ENCODE peak calls at places on chromosome 2, in seven cellular contexts. M is HCEC 1CT; L is tibial nerve; H is WTC11; C is activated naive CD8-positive, alpha-beta T cell treated with anti-CD3 and anti-CD28 coated beads for 36 hours; J is AG10803; N is heart left ventricle. S is an unnamed sample.

GRCh38 chr2:158969717-158970521 is 1.5 kb downstream of the TANC1 start:
- DNase-seq in M (no peak), L (no peak), H (peak), C (peak), J (peak), N (peak), S (peak)

GRCh38 chr2:128309341-128310093 is 9.2 kb downstream of the HS6ST1 start:
- DNase-seq in M (no peak), L (no peak), H (no peak), C (no peak), J (peak), N (peak), S (peak)

GRCh38 chr2:19048593-19049264 is 309.7 kb downstream of the OSR1 start:
- DNase-seq in M (no peak), L (no peak), H (no peak), C (no peak), J (no peak), N (peak), S (peak)

GRCh38 chr2:27379840-27380625 is 501 bp downstream of the ZNF513 start:
- DNase-seq in M (peak), L (peak), H (no peak), C (no peak), J (peak), N (peak), S (peak)

GRCh38 chr2:69734040-69734611 is 7.8 kb upstream of the ANXA4 start:
- DNase-seq in M (no peak), L (no peak), H (no peak), C (no peak), J (peak), N (peak), S (no peak)

GRCh38 chr2:241068942-241069810 is 32.9 kb downstream of the MTERF4 start:
- DNase-seq in M (no peak), L (no peak), H (no peak), C (no peak), J (no peak), N (no peak), S (no peak)

GRCh38 chr2:197255550-197255949 is 55.0 kb downstream of the ANKRD44 start:
- DNase-seq in M (no peak), L (peak), H (peak), C (peak), J (peak), N (peak), S (peak)

GRCh38 chr2:146944601-146945000 is 900.2 kb upstream of the ACVR2A start:
- DNase-seq in M (no peak), L (no peak), H (no peak), C (no peak), J (peak), N (no peak), S (no peak)

GRCh38 chr2:61017003-61017555 is 441 bp upstream of the PEX13 start:
- DNase-seq in M (peak), L (peak), H (peak), C (peak), J (peak), N (peak), S (peak)

GRCh38 chr2:17326717-17327116 is 191.5 kb downstream of the RAD51AP2 start:
- DNase-seq in M (no peak), L (no peak), H (no peak), C (no peak), J (no peak), N (no peak), S (no peak)

GRCh38 chr2:105179469-105180372 is 61.8 kb upstream of the GPR45 start:
- DNase-seq in M (peak), L (no peak), H (peak), C (no peak), J (peak), N (peak), S (peak)

GRCh38 chr2:46893231-46893943 is 22.2 kb downstream of the MCFD2 start:
- DNase-seq in M (peak), L (no peak), H (no peak), C (no peak), J (no peak), N (no peak), S (no peak)

GRCh38 chr2:217666338-217666737 is 336.5 kb downstream of the TNS1 start:
- DNase-seq in M (no peak), L (no peak), H (no peak), C (peak), J (peak), N (no peak), S (peak)

GRCh38 chr2:233223059-233223894 is 28.2 kb upstream of the ATG16L1 start:
- DNase-seq in M (no peak), L (no peak), H (no peak), C (no peak), J (no peak), N (no peak), S (no peak)

GRCh38 chr2:217010173-217010572 is 150.3 kb upstream of the TNP1 start:
- DNase-seq in M (no peak), L (no peak), H (no peak), C (no peak), J (no peak), N (no peak), S (no peak)

GRCh38 chr2:169069341-169069740 is at the start of gene DHRS9:
- DNase-seq in M (peak), L (no peak), H (no peak), C (no peak), J (no peak), N (peak), S (peak)

GRCh38 chr2:28463893-28464292 is 32.0 kb upstream of the PLB1 start:
- DNase-seq in M (peak), L (no peak), H (no peak), C (no peak), J (peak), N (no peak), S (peak)

GRCh38 chr2:39723946-39724827 is 54.9 kb downstream of the THUMPD2 start:
- DNase-seq in M (no peak), L (no peak), H (no peak), C (no peak), J (peak), N (no peak), S (peak)

GRCh38 chr2:28539095-28539494 is 43.2 kb downstream of the PLB1 start:
- DNase-seq in M (no peak), L (no peak), H (no peak), C (no peak), J (peak), N (no peak), S (no peak)

GRCh38 chr2:159109552-159109951 is 141.1 kb downstream of the TANC1 start:
- DNase-seq in M (no peak), L (no peak), H (no peak), C (no peak), J (peak), N (no peak), S (no peak)

GRCh38 chr2:30688956-30689401 is 118.3 kb downstream of the CAPN13 start:
- DNase-seq in M (no peak), L (no peak), H (no peak), C (no peak), J (no peak), N (peak), S (no peak)

GRCh38 chr2:108921096-108922030 is 67.7 kb downstream of the EDAR start:
- DNase-seq in M (no peak), L (no peak), H (no peak), C (no peak), J (no peak), N (no peak), S (no peak)

S was measured in fibroblast of lung.